ENCODE peak calls at places on chromosomes 6 and 20, in five cellular contexts. N, E, A, J and U are unnamed samples.

GRCh38 chr6:111854683-111855082 is 18.6 kb downstream of the FYN start:
- DNase-seq in E (no peak), N (no peak), J (no peak), A (no peak), U (no peak)

GRCh38 chr20:39269031-39269461 is 306.9 kb downstream of the DHX35 start:
- DNase-seq in J (peak), A (peak), E (no peak), N (peak), U (no peak)

GRCh38 chr20:62427172-62428007 is at the start of gene RBBP8NL:
- DNase-seq in N (peak), E (no peak), J (no peak), A (no peak), U (no peak)

GRCh38 chr20:3919352-3919751 is 30.2 kb downstream of the PANK2 start:
- DNase-seq in J (no peak), A (no peak), N (no peak), E (no peak), U (no peak)

GRCh38 chr20:51446656-51447055 is 95.9 kb downstream of the NFATC2 start:
- DNase-seq in N (peak), J (peak), E (no peak), A (no peak), U (no peak)

GRCh38 chr6:110421749-110422443 is 6.5 kb upstream of the DDO start:
- DNase-seq in J (no peak), A (no peak), N (no peak), E (no peak), U (no peak)

GRCh38 chr6:157019733-157020132 is 242.6 kb downstream of the ARID1B start:
- DNase-seq in N (no peak), E (no peak), J (no peak), A (no peak), U (no peak)

GRCh38 chr6:122151066-122151465 is 248.4 kb upstream of the HSF2 start:
- DNase-seq in J (no peak), A (no peak), N (no peak), E (no peak), U (no peak)

GRCh38 chr20:47189060-47189459 is 167.4 kb downstream of the ZMYND8 start:
- DNase-seq in E (no peak), J (no peak), N (no peak), A (no peak), U (no peak)

GRCh38 chr6:169801396-169802160 is 50.2 kb downstream of the ERMARD start:
- DNase-seq in A (no peak), J (no peak), N (peak), E (no peak), U (peak)

GRCh38 chr20:4989570-4989969 is 11.7 kb downstream of the SLC23A2 start:
- DNase-seq in E (no peak), J (no peak), N (no peak), A (no peak), U (no peak)

GRCh38 chr20:63628246-63628975 is 1.5 kb upstream of the GMEB2 start:
- DNase-seq in J (no peak), N (peak), E (no peak), A (no peak), U (no peak)

GRCh38 chr6:163180874-163181541 is 233.5 kb upstream of the QKI start:
- DNase-seq in J (no peak), E (peak), N (no peak), A (peak), U (no peak)

GRCh38 chr6:123393333-123393732 is 243.4 kb downstream of the TRDN start:
- DNase-seq in J (no peak), A (no peak), E (no peak), N (no peak), U (no peak)

GRCh38 chr6:89409461-89410035 is 2.5 kb downstream of the RRAGD start:
- DNase-seq in N (no peak), A (no peak), E (no peak), J (no peak), U (no peak)

GRCh38 chr6:35402856-35403191 is 49.3 kb upstream of the FANCE start:
- DNase-seq in E (no peak), J (no peak), N (no peak), A (no peak), U (no peak)

GRCh38 chr20:25314497-25315417 is 66.9 kb downstream of the PYGB start:
- DNase-seq in J (no peak), N (no peak), A (no peak), E (no peak), U (no peak)

GRCh38 chr6:42292002-42292735 is 74.5 kb upstream of the MRPS10 start:
- DNase-seq in E (no peak), N (no peak), A (no peak), J (peak), U (no peak)

GRCh38 chr6:32885698-32886286 is 31.8 kb downstream of the PSMB9 start:
- DNase-seq in A (peak), J (no peak), E (no peak), N (no peak), U (no peak)

GRCh38 chr6:118284736-118285360 is 263.2 kb upstream of the PLN start:
- DNase-seq in J (no peak), A (no peak), E (no peak), N (no peak), U (no peak)

GRCh38 chr6:163323274-163323673 is 91.2 kb upstream of the QKI start:
- DNase-seq in N (no peak), J (no peak), A (no peak), E (no peak), U (no peak)

GRCh38 chr6:14088600-14089168 is 28.9 kb upstream of the CD83 start:
- DNase-seq in J (no peak), N (no peak), A (no peak), E (no peak), U (no peak)

GRCh38 chr20:4130404-4131189 is 115.2 kb upstream of the RNF24 start:
- DNase-seq in A (no peak), E (no peak), N (no peak), J (no peak), U (no peak)

GRCh38 chr6:109059148-109059547 is 35.5 kb downstream of the SESN1 start:
- DNase-seq in A (no peak), E (no peak), N (no peak), J (no peak), U (no peak)

GRCh38 chr6:14017626-14018475 is 93.1 kb downstream of the RNF182 start:
- DNase-seq in N (no peak), A (no peak), J (no peak), E (no peak), U (no peak)

GRCh38 chr6:114862809-114863208 is 520.0 kb upstream of the HS3ST5 start:
- DNase-seq in J (no peak), N (no peak), E (no peak), A (no peak), U (no peak)

GRCh38 chr6:3333263-3333662 is 74.5 kb downstream of the PSMG4 start:
- DNase-seq in J (no peak), E (no peak), N (no peak), A (no peak), U (no peak)

GRCh38 chr20:41279546-41280225 is 37.8 kb downstream of the ZHX3 start:
- DNase-seq in J (no peak), A (no peak), E (no peak), N (no peak), U (no peak)

GRCh38 chr6:112114577-112115223 is 27.3 kb downstream of the FAM229B start:
- DNase-seq in E (no peak), A (no peak), N (no peak), J (no peak), U (no peak)

GRCh38 chr6:99434702-99435530 is 9.8 kb upstream of the PNISR start:
- DNase-seq in A (no peak), N (no peak), J (no peak), E (no peak), U (no peak)

GRCh38 chr6:161116554-161117328 is 125.2 kb downstream of the MAP3K4 start:
- DNase-seq in N (no peak), E (no peak), J (no peak), A (no peak), U (no peak)

GRCh38 chr6:34508425-34508824 is 42.5 kb downstream of the PACSIN1 start:
- DNase-seq in J (no peak), N (no peak), E (no peak), A (no peak), U (no peak)

GRCh38 chr6:146028250-146028789 is 542 bp upstream of the GRM1 start:
- DNase-seq in N (peak), A (peak), J (no peak), E (no peak), U (no peak)

GRCh38 chr6:82144007-82144851 is 103.3 kb downstream of the IBTK start:
- DNase-seq in A (no peak), E (no peak), J (peak), N (no peak), U (no peak)

GRCh38 chr20:9409981-9410380 is 104.4 kb upstream of the LAMP5 start:
- DNase-seq in E (no peak), J (peak), N (no peak), A (no peak), U (no peak)

GRCh38 chr6:11771473-11772048 is 7.0 kb downstream of the ADTRP start:
- DNase-seq in J (peak), A (no peak), E (no peak), N (no peak), U (peak)

GRCh38 chr20:45725134-45725533 is 3.0 kb downstream of the SPINT4 start:
- DNase-seq in A (no peak), N (no peak), E (no peak), J (no peak), U (no peak)